ENCODE peak calls at places on chromosomes 4 and X, in five cellular contexts. Q, M, B, J and D are unnamed samples.

GRCh38 chrX:151703487-151703886 is 8.2 kb downstream of the PRRG3 start:
- DNase-seq in Q (no peak), J (no peak), B (no peak), M (no peak), D (no peak)

GRCh38 chrX:17425151-17425550 is 50.2 kb downstream of the NHS start:
- DNase-seq in Q (no peak), J (no peak), B (no peak), M (no peak), D (no peak)

GRCh38 chr4:160286051-160286450 is 1183.2 kb downstream of the RAPGEF2 start:
- DNase-seq in Q (no peak), M (no peak), J (no peak), B (no peak), D (no peak)

GRCh38 chr4:78205601-78206000 is 148.5 kb downstream of the FRAS1 start:
- DNase-seq in M (no peak), J (no peak), B (no peak), Q (no peak), D (no peak)

GRCh38 chr4:89337678-89338077 is 30.1 kb upstream of the GPRIN3 start:
- DNase-seq in J (no peak), Q (no peak), B (no peak), M (no peak), D (no peak)

GRCh38 chr4:89006307-89006706 is 50.7 kb downstream of the FAM13A start:
- DNase-seq in Q (no peak), M (no peak), B (peak), J (no peak), D (no peak)

GRCh38 chr4:89204624-89205023 is 93.3 kb downstream of the TIGD2 start:
- DNase-seq in B (no peak), Q (peak), J (no peak), M (no peak), D (no peak)

GRCh38 chr4:162959056-162959455 is 207.6 kb downstream of the NAF1 start:
- DNase-seq in B (no peak), Q (peak), J (no peak), M (no peak), D (no peak)

GRCh38 chr4:111466821-111467605 is 678.2 kb upstream of the FAM241A start:
- DNase-seq in Q (no peak), J (no peak), B (no peak), M (no peak), D (no peak)

GRCh38 chr4:121070696-121071639 is 1.4 kb downstream of the NDNF start:
- DNase-seq in J (no peak), B (peak), M (no peak), Q (peak), D (peak)

GRCh38 chrX:111411591-111412371 is at the start of gene DCX:
- DNase-seq in B (no peak), M (no peak), Q (no peak), J (no peak), D (no peak)

GRCh38 chrX:120401301-120401700 is 39.4 kb downstream of the ATP1B4 start:
- DNase-seq in Q (no peak), J (no peak), M (no peak), B (no peak), D (no peak)

GRCh38 chrX:123924181-123924580 is 37.3 kb upstream of the STAG2 start:
- DNase-seq in M (no peak), B (no peak), J (no peak), Q (no peak), D (no peak)

GRCh38 chr4:5526070-5526831 is 182.1 kb downstream of the EVC2 start:
- DNase-seq in B (no peak), M (no peak), Q (no peak), J (no peak), D (no peak)

GRCh38 chrX:39841604-39842003 is 256.2 kb downstream of the BCOR start:
- DNase-seq in J (no peak), M (no peak), Q (no peak), B (no peak), D (no peak)

GRCh38 chr4:158884280-158884679 is 115.5 kb downstream of the FNIP2 start:
- DNase-seq in B (no peak), Q (no peak), J (no peak), M (no peak), D (no peak)

GRCh38 chrX:19388741-19389140 is 45.0 kb downstream of the PDHA1 start:
- DNase-seq in Q (no peak), J (no peak), B (no peak), M (no peak), D (no peak)

GRCh38 chrX:150038977-150039599 is 100.8 kb upstream of the EOLA2 start:
- DNase-seq in Q (peak), M (no peak), J (no peak), B (no peak), D (no peak)

GRCh38 chrX:9476810-9477575 is 12.1 kb downstream of the TBL1X start:
- DNase-seq in M (no peak), B (no peak), Q (no peak), J (peak), D (no peak)

GRCh38 chr4:33998204-33998603 is 2246.1 kb downstream of the ARAP2 start:
- DNase-seq in M (no peak), B (no peak), J (no peak), Q (no peak), D (no peak)

GRCh38 chrX:105821471-105822081 is 763 bp upstream of the NRK start:
- DNase-seq in M (peak), Q (no peak), B (peak), J (peak), D (no peak)

GRCh38 chr4:4761128-4761991 is 98.1 kb upstream of the MSX1 start:
- DNase-seq in B (no peak), Q (no peak), M (no peak), J (no peak), D (no peak)

GRCh38 chr4:26288308-26288982 is 32.4 kb upstream of the RBPJ start:
- DNase-seq in Q (peak), M (no peak), J (no peak), B (no peak), D (peak)
- H3K27ac ChIP-seq in Q (no peak), M (peak), J (no peak), B (peak), D (peak)

GRCh38 chr4:83012631-83013419 is 2.2 kb upstream of the LIN54 start:
- DNase-seq in J (peak), B (peak), M (peak), Q (peak), D (peak)
- TF ChIP-seq CTCF in J (peak), B (peak), M (peak), Q (no peak), D (no peak)

GRCh38 chr4:139887962-139888735 is 222.5 kb downstream of the MGST2 start:
- DNase-seq in B (no peak), Q (no peak), M (no peak), J (peak), D (no peak)
- H3K27ac ChIP-seq in B (no peak), Q (no peak), M (no peak), J (peak), D (no peak)

GRCh38 chrX:22278375-22278774 is 5.7 kb downstream of the CBLL2 start:
- DNase-seq in Q (peak), J (no peak), B (no peak), M (no peak), D (no peak)
- TF ChIP-seq CTCF in Q (no peak), J (no peak), B (no peak), M (peak), D (no peak)